ENCODE peak calls at places on chromosome 19, in seven cellular contexts. One of them, this sample, is unnamed.

GRCh38 chr19:40278361-40279045 is 6.6 kb downstream of the AKT2 start:
- DNase-seq in LHCN-M2: no peak
- DNase-seq in HEK293T: no peak
- DNase-seq in fibroblast of mammary gland: peak; percentile 20
- DNase-seq in right lobe of liver: no peak
- DNase-seq in NCI-H460: no peak
- DNase-seq in AML-193: no peak
- DNase-seq in this sample: no peak

GRCh38 chr19:8302734-8303133 is 5.4 kb downstream of the CD320 start:
- DNase-seq in HEK293T: no peak
- DNase-seq in AML-193: no peak
- DNase-seq in LHCN-M2: no peak
- DNase-seq in fibroblast of mammary gland: no peak
- DNase-seq in NCI-H460: no peak
- DNase-seq in right lobe of liver: peak; percentile 23
- DNase-seq in this sample: no peak

GRCh38 chr19:18336121-18336520 is 4.3 kb upstream of the PGPEP1 start:
- DNase-seq in HEK293T: no peak
- DNase-seq in right lobe of liver: no peak
- DNase-seq in fibroblast of mammary gland: no peak
- DNase-seq in AML-193: no peak
- DNase-seq in LHCN-M2: no peak
- DNase-seq in NCI-H460: no peak
- DNase-seq in this sample: no peak

GRCh38 chr19:47362321-47362720 is 13.2 kb downstream of the DHX34 start:
- DNase-seq in fibroblast of mammary gland: no peak
- DNase-seq in NCI-H460: no peak
- DNase-seq in AML-193: no peak
- DNase-seq in LHCN-M2: no peak
- DNase-seq in right lobe of liver: no peak
- DNase-seq in HEK293T: no peak
- DNase-seq in this sample: no peak

GRCh38 chr19:38831142-38831605 is 420 bp downstream of the ECH1 start:
- DNase-seq in LHCN-M2: peak; percentile 89
- DNase-seq in AML-193: peak; percentile 24
- DNase-seq in HEK293T: peak; percentile 50
- DNase-seq in NCI-H460: no peak
- DNase-seq in fibroblast of mammary gland: peak; percentile 94
- DNase-seq in right lobe of liver: peak; percentile 91
- DNase-seq in this sample: no peak

GRCh38 chr19:46732172-46732938 is 13.5 kb upstream of the FKRP start:
- DNase-seq in NCI-H460: no peak
- DNase-seq in right lobe of liver: no peak
- DNase-seq in HEK293T: no peak
- DNase-seq in LHCN-M2: no peak
- DNase-seq in AML-193: no peak
- DNase-seq in fibroblast of mammary gland: no peak
- DNase-seq in this sample: no peak

GRCh38 chr19:1401138-1401888 is at the start of gene GAMT:
- DNase-seq in AML-193: no peak
- DNase-seq in right lobe of liver: peak; percentile 77
- DNase-seq in NCI-H460: no peak
- DNase-seq in HEK293T: peak; percentile 72
- DNase-seq in fibroblast of mammary gland: no peak
- DNase-seq in LHCN-M2: peak; percentile 36
- DNase-seq in this sample: peak; percentile 24

GRCh38 chr19:10408511-10409291 is 5.4 kb upstream of the CDC37 start:
- DNase-seq in AML-193: peak; percentile 26
- DNase-seq in HEK293T: no peak
- DNase-seq in fibroblast of mammary gland: no peak
- DNase-seq in right lobe of liver: no peak
- DNase-seq in LHCN-M2: no peak
- DNase-seq in NCI-H460: no peak
- DNase-seq in this sample: peak; percentile 30

GRCh38 chr19:17359905-17360800 is 17.0 kb downstream of the PLVAP start:
- DNase-seq in HEK293T: no peak
- DNase-seq in NCI-H460: no peak
- DNase-seq in fibroblast of mammary gland: no peak
- DNase-seq in LHCN-M2: no peak
- DNase-seq in right lobe of liver: no peak
- DNase-seq in AML-193: no peak
- DNase-seq in this sample: no peak

GRCh38 chr19:50361290-50362029 is 4.0 kb downstream of the NAPSA start:
- DNase-seq in LHCN-M2: no peak
- DNase-seq in right lobe of liver: peak; percentile 23
- DNase-seq in NCI-H460: no peak
- DNase-seq in fibroblast of mammary gland: peak; percentile 9
- DNase-seq in HEK293T: peak; percentile 42
- DNase-seq in AML-193: no peak
- DNase-seq in this sample: no peak

GRCh38 chr19:42277821-42278809 is 9.1 kb downstream of the CIC start:
- DNase-seq in right lobe of liver: peak; percentile 61
- DNase-seq in fibroblast of mammary gland: no peak
- DNase-seq in HEK293T: no peak
- DNase-seq in NCI-H460: no peak
- DNase-seq in LHCN-M2: peak; percentile 80
- DNase-seq in AML-193: no peak
- DNase-seq in this sample: no peak

GRCh38 chr19:4016486-4016885 is 8.9 kb downstream of the PIAS4 start:
- DNase-seq in HEK293T: no peak
- DNase-seq in fibroblast of mammary gland: no peak
- DNase-seq in right lobe of liver: no peak
- DNase-seq in LHCN-M2: no peak
- DNase-seq in AML-193: no peak
- DNase-seq in NCI-H460: no peak
- DNase-seq in this sample: no peak

GRCh38 chr19:3536429-3537100 is 2.4 kb upstream of the TEKTIP1 start:
- DNase-seq in HEK293T: no peak
- DNase-seq in fibroblast of mammary gland: no peak
- DNase-seq in NCI-H460: no peak
- DNase-seq in right lobe of liver: peak; percentile 53
- DNase-seq in AML-193: no peak
- DNase-seq in LHCN-M2: no peak
- DNase-seq in this sample: no peak

This sample was measured in T-helper 2 cell.